ENCODE peak calls at places on chromosomes 7 and 10, in nine cellular contexts. M is brain microvascular endothelial cell; Y is colonic mucosa; R is lower lobe of right lung; P is thoracic aorta; D is GM23248; F is esophagus squamous epithelium; J is CD4-positive, CD25-positive, alpha-beta regulatory T cell; B is SK-N-MC. Q is an unnamed sample. For H3K36me3, the result is how much of the 10 kb centered on the place peaks cover.

GRCh38 chr7:134888141-134888740 is 98.1 kb upstream of the AGBL3 start:
- DNase-seq in B (no peak), R (no peak), Y (no peak), D (peak), J (no peak), F (no peak), M (no peak), P (no peak), Q (no peak)

GRCh38 chr7:155490697-155491628 is 33.0 kb downstream of the EN2 start:
- DNase-seq in R (peak), M (no peak), P (no peak), J (peak), B (no peak), F (no peak), Y (peak), D (peak), Q (peak)

GRCh38 chr10:131655101-131655849 is 245.5 kb upstream of the PPP2R2D start:
- DNase-seq in J (no peak), B (no peak), R (no peak), D (no peak), F (no peak), P (no peak), M (no peak), Y (no peak), Q (no peak)

GRCh38 chr7:148763622-148764021 is 64.9 kb downstream of the CUL1 start:
- DNase-seq in F (no peak), P (no peak), Y (no peak), R (no peak), B (no peak), M (no peak), D (peak), J (no peak), Q (no peak)

GRCh38 chr10:35789996-35790395 is 147.9 kb upstream of the FZD8 start:
- DNase-seq in P (no peak), R (no peak), B (no peak), D (peak), Y (no peak), M (peak), F (no peak), J (no peak), Q (no peak)

GRCh38 chr10:104622598-104623209 is 18.4 kb upstream of the SORCS3 start:
- DNase-seq in F (no peak), D (peak), J (peak), P (no peak), R (no peak), Y (no peak), B (no peak), M (peak), Q (no peak)

GRCh38 chr7:155798673-155799439 is 13.4 kb downstream of the SHH start:
- DNase-seq in F (no peak), P (no peak), Y (no peak), R (no peak), J (peak), M (no peak), B (no peak), D (no peak), Q (no peak)

GRCh38 chr10:70193391-70193844 is 23.1 kb upstream of the SAR1A start:
- DNase-seq in D (peak), F (no peak), R (no peak), B (no peak), J (no peak), P (no peak), Y (no peak), M (no peak), Q (no peak)

GRCh38 chr10:50855461-50855860 is 30.0 kb downstream of the A1CF start:
- DNase-seq in Y (no peak), J (no peak), B (no peak), M (no peak), R (no peak), F (no peak), P (no peak), D (no peak), Q (no peak)

GRCh38 chr10:8102708-8103401 is 48.4 kb downstream of the GATA3 start:
- DNase-seq in Y (no peak), B (no peak), R (no peak), M (no peak), D (no peak), F (no peak), P (no peak), J (no peak), Q (no peak)

GRCh38 chr7:30837581-30837980 is 66.4 kb downstream of the MINDY4 start:
- DNase-seq in M (no peak), B (no peak), P (no peak), D (no peak), R (no peak), Y (no peak), F (no peak), J (no peak), Q (no peak)

GRCh38 chr7:50362142-50362541 is 57.6 kb downstream of the IKZF1 start:
- DNase-seq in R (no peak), P (no peak), J (no peak), M (no peak), F (no peak), D (no peak), B (no peak), Y (no peak), Q (no peak)

GRCh38 chr7:50362712-50363282 is 58.3 kb downstream of the IKZF1 start:
- DNase-seq in F (no peak), D (no peak), J (peak), B (no peak), Y (no peak), P (no peak), M (no peak), R (no peak), Q (peak)

GRCh38 chr7:50366311-50366710 is 61.8 kb downstream of the IKZF1 start:
- DNase-seq in Y (no peak), M (no peak), B (no peak), R (no peak), D (no peak), P (no peak), J (no peak), F (no peak), Q (no peak)

GRCh38 chr7:50364645-50365044 is 60.1 kb downstream of the IKZF1 start:
- DNase-seq in P (no peak), D (no peak), Y (no peak), R (no peak), M (no peak), B (no peak), F (no peak), J (no peak), Q (no peak)

DNA sequence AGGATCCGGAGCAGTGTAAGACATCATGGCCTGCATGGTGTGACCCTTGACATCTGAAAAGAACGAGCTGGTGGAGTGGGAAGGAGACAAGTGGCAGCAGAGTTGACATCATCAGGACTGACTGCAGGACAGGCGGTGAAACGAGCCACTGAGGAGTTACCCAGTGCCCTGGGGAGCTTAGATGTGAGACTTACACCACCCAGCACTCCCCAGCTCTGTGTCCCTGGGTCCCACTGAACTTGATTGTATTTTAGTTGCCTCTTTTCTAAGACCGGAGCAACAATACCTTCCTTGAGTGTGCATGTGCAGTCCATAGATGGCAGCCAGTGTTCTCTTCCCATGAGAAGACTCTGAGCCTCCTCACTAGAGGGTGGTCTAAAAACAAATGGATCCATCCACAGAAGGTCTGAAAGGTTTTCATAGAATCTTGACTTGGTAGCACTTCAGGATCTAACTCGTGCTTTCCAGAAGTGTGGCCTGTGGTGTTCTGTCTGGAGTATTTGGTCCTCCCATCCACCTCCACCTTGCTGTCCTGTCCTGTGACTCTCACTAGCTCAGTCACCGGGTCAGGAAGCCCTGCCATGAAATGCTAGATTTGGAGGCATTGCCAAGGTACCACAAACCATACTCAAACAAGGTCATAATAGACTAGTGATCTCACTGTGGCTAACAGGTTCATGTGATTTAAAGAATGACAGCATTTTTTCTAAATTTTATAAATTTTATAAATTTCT is 59.0 kb downstream of the IKZF1 start:
- DNase-seq in J (peak), B (no peak), P (no peak), R (no peak), M (no peak), F (no peak), Y (no peak), D (no peak), Q (no peak)
- H3K36me3 ChIP-seq in J (under half), B (under half), P (under half), R (under half), M (under half), F (under half), Y (under half), D (under half), Q (under half)

DNA sequence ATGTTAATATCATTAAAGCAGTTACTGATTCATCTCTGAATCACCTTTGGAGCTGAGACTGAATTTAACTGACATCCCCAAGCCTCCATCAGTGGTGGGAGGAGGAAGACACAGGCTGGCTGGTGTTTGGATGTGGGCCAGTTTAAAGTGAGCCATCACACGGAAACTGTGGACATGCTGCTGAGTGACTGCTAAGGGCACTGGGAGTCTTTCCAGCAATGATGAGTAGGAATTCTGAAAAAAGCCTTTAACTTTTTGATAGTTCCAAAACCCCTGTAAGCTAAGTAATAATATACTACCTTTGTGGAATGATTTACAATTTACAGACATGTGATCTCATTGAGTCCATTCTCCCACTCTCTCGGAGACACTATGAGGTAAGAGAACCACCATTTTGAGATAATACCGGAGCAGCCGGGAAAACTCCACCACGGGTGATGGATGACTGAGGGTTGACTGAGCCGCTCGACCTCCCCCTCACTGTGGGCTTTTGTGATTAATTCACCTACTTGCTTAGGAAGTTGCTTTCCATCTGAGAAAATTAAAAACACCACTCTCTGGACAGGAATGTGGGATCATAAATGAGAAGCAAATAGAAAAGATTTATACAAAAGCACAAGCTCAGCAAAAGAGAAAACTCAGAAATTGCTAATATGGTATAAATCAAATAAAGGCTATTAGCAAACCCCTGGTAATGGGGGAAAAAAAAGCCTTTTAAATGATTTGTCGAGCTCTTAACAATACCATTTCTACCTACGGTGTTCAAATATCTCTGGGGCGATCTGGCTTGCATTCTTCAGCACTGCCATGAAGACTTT is 194.8 kb downstream of the FANK1 start:
- DNase-seq in Y (no peak), F (no peak), J (no peak), P (no peak), D (peak), B (no peak), R (no peak), M (peak), Q (no peak)
- H3K36me3 ChIP-seq in Y (under half), F (under half), J (under half), P (under half), D (under half), B (under half), R (under half), M (under half), Q (under half)

DNA sequence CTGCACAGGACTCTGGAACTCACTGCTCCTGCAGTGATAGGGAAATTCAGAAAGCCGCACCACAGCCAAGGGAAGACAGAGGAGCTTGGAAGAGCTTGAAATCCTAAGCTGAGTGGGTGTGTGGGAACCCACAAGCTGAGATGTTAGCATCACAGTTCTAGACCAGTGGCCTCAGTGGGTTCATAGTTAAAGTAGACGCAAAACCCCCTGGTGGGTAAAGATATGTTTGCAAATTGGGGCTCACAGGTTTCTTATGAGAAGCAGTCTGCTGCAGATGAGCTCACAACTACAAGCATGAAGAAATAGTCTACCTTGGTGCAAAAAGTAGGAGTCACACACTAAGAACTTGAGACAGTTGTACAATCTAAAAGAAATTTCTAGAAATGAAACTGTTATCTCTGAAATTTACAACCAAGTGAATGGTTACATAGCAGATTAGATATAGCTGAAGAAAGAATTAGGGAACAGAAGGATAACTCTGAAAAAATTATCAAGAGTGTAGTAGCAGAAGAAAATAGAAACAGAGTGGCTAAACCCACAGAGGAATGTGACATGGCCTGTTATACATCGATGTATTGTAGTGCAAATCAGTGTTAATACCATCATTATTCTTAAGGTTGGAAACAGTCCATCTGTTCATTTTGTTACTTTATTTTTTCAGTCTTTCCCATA is 77.2 kb downstream of the DYNC2I1 start:
- DNase-seq in B (no peak), Y (no peak), F (no peak), J (peak), D (no peak), M (no peak), R (no peak), P (no peak), Q (no peak)
- H3K36me3 ChIP-seq in B (half or more), Y (under half), F (under half), J (under half), D (under half), M (under half), R (half or more), P (under half), Q (under half)

GRCh38 chr10:28586176-28586575 is 53.3 kb downstream of the WAC start:
- DNase-seq in Y (no peak), F (no peak), J (no peak), P (no peak), M (no peak), R (no peak), D (no peak), B (no peak), Q (no peak)
- H3K36me3 ChIP-seq in Y (under half), F (under half), J (half or more), P (under half), M (under half), R (half or more), D (half or more), B (half or more), Q (under half)

GRCh38 chr7:128838109-128838779 is 8.0 kb downstream of the FLNC start:
- DNase-seq in D (no peak), Y (no peak), F (no peak), J (no peak), B (no peak), P (no peak), M (no peak), R (peak), Q (no peak)
- H3K36me3 ChIP-seq in D (half or more), Y (under half), F (under half), J (under half), B (under half), P (half or more), M (half or more), R (under half), Q (under half)

GRCh38 chr7:75881436-75882095 is 2.7 kb downstream of the RHBDD2 start:
- DNase-seq in B (no peak), D (no peak), R (peak), J (no peak), M (no peak), P (no peak), F (no peak), Y (no peak), Q (no peak)

GRCh38 chr7:75885011-75885410 is 6.2 kb downstream of the RHBDD2 start:
- DNase-seq in M (no peak), J (no peak), F (no peak), R (no peak), B (no peak), D (no peak), Y (no peak), P (no peak), Q (no peak)

GRCh38 chr7:75880242-75880641 is 1.4 kb downstream of the RHBDD2 start:
- DNase-seq in P (no peak), J (peak), Y (no peak), M (no peak), R (no peak), D (no peak), F (no peak), B (no peak), Q (no peak)

GRCh38 chr7:75887669-75888369 is 9.0 kb downstream of the RHBDD2 start:
- DNase-seq in Y (no peak), M (no peak), B (no peak), D (no peak), J (no peak), F (no peak), R (no peak), P (no peak), Q (no peak)

DNA sequence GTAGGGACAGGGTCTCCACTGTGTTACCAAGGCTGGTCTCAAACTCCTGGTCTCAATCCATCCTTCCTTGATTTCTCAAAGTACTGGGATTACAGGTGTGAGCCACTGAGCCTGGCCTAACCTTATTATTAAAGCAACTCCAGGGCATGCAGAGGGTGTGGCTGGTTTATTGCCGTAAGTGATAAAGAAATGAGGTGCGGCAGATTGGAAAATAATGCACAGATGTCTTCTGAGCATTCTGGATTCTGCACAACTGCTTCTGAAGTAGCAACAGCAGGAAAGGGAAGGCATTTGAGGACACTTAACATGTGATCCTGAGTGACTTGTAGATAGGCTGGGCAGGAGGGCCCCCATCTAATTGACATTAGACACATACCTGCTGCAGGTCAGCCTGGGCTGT is 5.6 kb downstream of the RHBDD2 start:
- DNase-seq in R (no peak), M (no peak), B (no peak), P (no peak), Y (no peak), D (no peak), F (no peak), J (no peak), Q (peak)
- H3K36me3 ChIP-seq in R (half or more), M (under half), B (half or more), P (under half), Y (under half), D (under half), F (under half), J (half or more), Q (under half)

GRCh38 chr7:151138541-151138910 is 29.0 kb downstream of the GBX1 start:
- DNase-seq in Y (no peak), P (no peak), F (no peak), R (no peak), D (no peak), M (no peak), J (no peak), B (no peak), Q (no peak)

GRCh38 chr7:151136515-151136908 is 31.0 kb downstream of the GBX1 start:
- DNase-seq in F (no peak), B (no peak), D (no peak), R (no peak), M (no peak), J (no peak), P (no peak), Y (no peak), Q (no peak)

GRCh38 chr7:151139071-151139521 is 28.4 kb downstream of the GBX1 start:
- DNase-seq in B (no peak), F (no peak), D (no peak), R (no peak), Y (no peak), P (no peak), J (no peak), M (no peak), Q (no peak)

GRCh38 chr7:151137076-151137611 is 30.4 kb downstream of the GBX1 start:
- DNase-seq in D (no peak), M (no peak), Y (no peak), J (no peak), R (peak), B (no peak), F (no peak), P (no peak), Q (no peak)

GRCh38 chr7:151137841-151138540 is 29.5 kb downstream of the GBX1 start:
- DNase-seq in P (no peak), D (no peak), F (no peak), R (peak), J (no peak), Y (no peak), B (no peak), M (no peak), Q (no peak)
- H3K36me3 ChIP-seq in P (under half), D (under half), F (half or more), R (half or more), J (under half), Y (under half), B (under half), M (under half), Q (under half)